ENCODE peak calls at places on chromosomes 2 and 18, in six cellular contexts. D is left lobe of liver; I is psoas muscle; P is epithelial cell of esophagus; F is CD8-positive, alpha-beta memory T cell; Z is body of pancreas. R is an unnamed sample.

GRCh38 chr18:47244041-47244440 is 7.4 kb downstream of the SKOR2 start:
- DNase-seq in F (no peak), Z (no peak), I (no peak), P (no peak), D (no peak), R (no peak)

GRCh38 chr2:103161456-103162289 is 399.8 kb downstream of the TMEM182 start:
- DNase-seq in F (no peak), I (no peak), D (no peak), P (peak), Z (peak), R (peak)

GRCh38 chr2:9074930-9075329 is 71.4 kb upstream of the MBOAT2 start:
- DNase-seq in D (no peak), P (peak), I (no peak), F (no peak), Z (no peak), R (no peak)

GRCh38 chr2:218856168-218856895 is 3.3 kb upstream of the WNT6 start:
- DNase-seq in F (no peak), I (no peak), D (no peak), Z (no peak), P (no peak), R (no peak)

GRCh38 chr2:187959821-187960220 is 331.9 kb upstream of the GULP1 start:
- DNase-seq in I (no peak), Z (no peak), D (no peak), P (peak), F (no peak), R (no peak)

GRCh38 chr2:126535408-126535807 is 120.5 kb upstream of the GYPC start:
- DNase-seq in F (no peak), Z (no peak), D (no peak), I (no peak), P (no peak), R (no peak)

GRCh38 chr2:237277151-237277550 is 136.8 kb downstream of the COL6A3 start:
- DNase-seq in F (no peak), I (no peak), Z (no peak), D (no peak), P (no peak), R (no peak)

GRCh38 chr2:189791338-189792042 is 7.2 kb downstream of the PMS1 start:
- DNase-seq in I (no peak), F (peak), D (no peak), Z (no peak), P (no peak), R (peak)

GRCh38 chr2:21233178-21233577 is 109.4 kb downstream of the TDRD15 start:
- DNase-seq in P (no peak), Z (no peak), F (no peak), D (no peak), I (no peak), R (no peak)

GRCh38 chr2:61582191-61582590 is 44.0 kb upstream of the XPO1 start:
- DNase-seq in I (no peak), F (no peak), P (peak), D (no peak), Z (no peak), R (no peak)

GRCh38 chr2:149410701-149411484 is 80.5 kb downstream of the LYPD6 start:
- DNase-seq in Z (no peak), D (no peak), I (no peak), P (peak), F (no peak), R (peak)

GRCh38 chr2:215390550-215390913 is 45.3 kb downstream of the FN1 start:
- DNase-seq in D (no peak), Z (no peak), I (no peak), F (no peak), P (no peak), R (no peak)

GRCh38 chr2:229044581-229044980 is 226.5 kb downstream of the PID1 start:
- DNase-seq in Z (no peak), F (no peak), I (no peak), D (no peak), P (no peak), R (peak)

GRCh38 chr18:69400976-69401474 is 337 bp downstream of the DOK6 start:
- DNase-seq in F (no peak), P (peak), I (no peak), Z (peak), D (peak), R (no peak)

GRCh38 chr2:237786936-237787335 is 11.6 kb upstream of the RBM44 start:
- DNase-seq in Z (no peak), F (no peak), D (no peak), I (no peak), P (no peak), R (no peak)

GRCh38 chr2:206993964-206994363 is 54.6 kb downstream of the CPO start:
- DNase-seq in I (no peak), P (no peak), Z (no peak), F (no peak), D (no peak), R (peak)

GRCh38 chr2:232367591-232368233 is 10.8 kb upstream of the ALPP start:
- DNase-seq in D (no peak), F (no peak), P (no peak), I (no peak), Z (no peak), R (peak)

GRCh38 chr2:17086990-17087389 is 421.4 kb upstream of the CYRIA start:
- DNase-seq in I (no peak), D (no peak), F (no peak), P (no peak), Z (no peak), R (peak)

GRCh38 chr2:75224636-75225094 is 25.3 kb upstream of the TACR1 start:
- DNase-seq in P (peak), Z (no peak), I (no peak), F (no peak), D (no peak), R (no peak)

GRCh38 chr2:212193066-212193465 is 345.5 kb downstream of the ERBB4 start:
- DNase-seq in I (no peak), D (no peak), F (no peak), Z (no peak), P (no peak), R (no peak)

GRCh38 chr2:53473236-53473635 is 294.4 kb upstream of the CHAC2 start:
- DNase-seq in F (no peak), P (peak), D (no peak), Z (peak), I (no peak), R (no peak)

GRCh38 chr2:42385225-42385624 is 24.2 kb upstream of the COX7A2L start:
- DNase-seq in D (no peak), I (no peak), F (no peak), Z (peak), P (peak), R (no peak)

GRCh38 chr2:39650468-39650867 is 15.2 kb upstream of the TMEM178A start:
- DNase-seq in I (no peak), P (no peak), Z (no peak), D (no peak), F (no peak), R (no peak)

GRCh38 chr2:9235388-9236344 is 29.1 kb downstream of the ASAP2 start:
- DNase-seq in I (no peak), D (no peak), Z (no peak), F (no peak), P (peak), R (peak)

GRCh38 chr2:128374001-128374710 is 55.5 kb upstream of the HS6ST1 start:
- DNase-seq in D (no peak), Z (no peak), F (no peak), I (no peak), P (peak), R (peak)

GRCh38 chr18:34789768-34790344 is 79.8 kb downstream of the DTNA start:
- DNase-seq in D (no peak), I (no peak), Z (no peak), P (peak), F (no peak), R (no peak)

R was measured in trophoblast cell.